ENCODE peak calls at places on chromosomes 13 and 19, in eight cellular contexts. N is HEK293T; U is cardiac fibroblast; O is activated T-cell treated with anti-CD3 and anti-CD28 coated beads, Interleukin-2, amount 50 U/mL, for 24 hours; R is naive thymus-derived CD4-positive, alpha-beta T cell; K is AG04450; P is stimulated activated CD8-positive, alpha-beta memory T cell treated with anti-CD3 and anti-CD28 coated beads, Interleukin-12 subunit alpha, Interleukin-12 subunit beta, amount 100 ng/mL, for 1 hour; T is RWPE1. G is an unnamed sample.

GRCh38 chr19:49570997-49571676 is 9.2 kb downstream of the NOSIP start:
- DNase-seq in N (peak; percentile 39), U (no peak), O (no peak), R (peak; percentile 39), K (no peak), P (no peak), T (no peak), G (no peak)

GRCh38 chr19:39109641-39110040 is 15.9 kb upstream of the PAK4 start:
- DNase-seq in N (no peak), U (no peak), O (no peak), R (no peak), K (no peak), P (no peak), T (no peak), G (no peak)

GRCh38 chr19:5665781-5666513 is 14.4 kb downstream of the MICOS13 start:
- DNase-seq in N (no peak), U (peak; percentile 75), O (no peak), R (no peak), K (peak; percentile 41), P (no peak), T (no peak), G (no peak)

GRCh38 chr13:72255908-72256307 is 388.9 kb upstream of the DACH1 start:
- DNase-seq in N (peak; percentile 84), U (peak; percentile 30), O (no peak), R (no peak), K (no peak), P (no peak), T (peak; percentile 26), G (no peak)

GRCh38 chr19:19300613-19301012 is 19.7 kb downstream of the SUGP1 start:
- DNase-seq in N (peak; percentile 5), U (no peak), O (no peak), R (no peak), K (no peak), P (no peak), T (no peak), G (no peak)

GRCh38 chr19:14059093-14059480 is 2.8 kb downstream of the PALM3 start:
- DNase-seq in N (peak; percentile 56), U (no peak), O (peak; percentile 67), R (no peak), K (no peak), P (peak; percentile 41), T (no peak), G (no peak)

GRCh38 chr13:110314516-110315245 is 7.6 kb downstream of the COL4A2 start:
- DNase-seq in N (no peak), U (no peak), O (no peak), R (no peak), K (no peak), P (no peak), T (no peak), G (no peak)

GRCh38 chr13:52809310-52809769 is 39.1 kb downstream of the PCDH8 start:
- DNase-seq in N (peak; percentile 86), U (peak; percentile 55), O (peak; percentile 43), R (no peak), K (no peak), P (no peak), T (peak; percentile 79), G (peak; percentile 15)

GRCh38 chr13:88153353-88153752 is 482.2 kb downstream of the SLITRK5 start:
- DNase-seq in N (no peak), U (no peak), O (no peak), R (no peak), K (no peak), P (no peak), T (no peak), G (no peak)

GRCh38 chr19:8004723-8005513 is 523 bp downstream of the ELAVL1 start:
- DNase-seq in N (peak; percentile 26), U (peak; percentile 40), O (peak; percentile 55), R (no peak), K (no peak), P (no peak), T (no peak), G (no peak)

GRCh38 chr19:45087531-45087930 is 5.4 kb upstream of the PPP1R37 start:
- DNase-seq in N (no peak), U (no peak), O (peak; percentile 45), R (peak; percentile 46), K (no peak), P (no peak), T (no peak), G (no peak)

GRCh38 chr19:1862424-1863307 is 713 bp downstream of the KLF16 start:
- DNase-seq in N (peak; percentile 63), U (no peak), O (peak; percentile 79), R (peak; percentile 68), K (no peak), P (no peak), T (no peak), G (no peak)

GRCh38 chr19:1278074-1278473 is 2.7 kb downstream of the FAM174C start:
- DNase-seq in N (no peak), U (no peak), O (no peak), R (no peak), K (no peak), P (no peak), T (no peak), G (no peak)

GRCh38 chr13:20127263-20127562 is 33.6 kb downstream of the GJA3 start:
- DNase-seq in N (no peak), U (no peak), O (no peak), R (no peak), K (no peak), P (no peak), T (no peak), G (no peak)

GRCh38 chr13:25446261-25446660 is 74.5 kb downstream of the ATP8A2 start:
- DNase-seq in N (no peak), U (no peak), O (no peak), R (no peak), K (no peak), P (no peak), T (no peak), G (no peak)

GRCh38 chr13:21458816-21459701 is at the start of gene ZDHHC20:
- DNase-seq in N (peak; percentile 89), U (peak; percentile 84), O (peak; percentile 97), R (peak; percentile 75), K (peak; percentile 38), P (peak; percentile 86), T (peak; percentile 91), G (no peak)

GRCh38 chr19:1577090-1577928 is 9.2 kb upstream of the MEX3D start:
- DNase-seq in N (no peak), U (no peak), O (no peak), R (no peak), K (no peak), P (no peak), T (no peak), G (no peak)

GRCh38 chr13:44523176-44524017 is 52.7 kb downstream of the TSC22D1 start:
- DNase-seq in N (no peak), U (peak; percentile 84), O (no peak), R (no peak), K (peak; percentile 32), P (no peak), T (peak; percentile 65), G (no peak)

GRCh38 chr19:14519860-14520407 is 1.7 kb upstream of the DNAJB1 start:
- DNase-seq in N (no peak), U (peak; percentile 60), O (peak; percentile 38), R (peak; percentile 25), K (no peak), P (no peak), T (no peak), G (no peak)

GRCh38 chr19:38685666-38686529 is 38.4 kb downstream of the ACTN4 start:
- DNase-seq in N (peak; percentile 59), U (peak; percentile 78), O (no peak), R (no peak), K (no peak), P (no peak), T (no peak), G (no peak)

GRCh38 chr13:44234566-44234965 is 139.1 kb upstream of the SERP2 start:
- DNase-seq in N (no peak), U (peak; percentile 42), O (no peak), R (no peak), K (no peak), P (no peak), T (no peak), G (no peak)

GRCh38 chr13:76711515-76712182 is 174.6 kb downstream of the KCTD12 start:
- DNase-seq in N (no peak), U (peak; percentile 95), O (no peak), R (no peak), K (peak; percentile 81), P (no peak), T (peak; percentile 72), G (peak; percentile 31)

GRCh38 chr13:51639171-51639570 is 54.9 kb downstream of the WDFY2 start:
- DNase-seq in N (no peak), U (no peak), O (no peak), R (no peak), K (no peak), P (no peak), T (no peak), G (no peak)

GRCh38 chr19:4456843-4457653 is 546 bp downstream of the UBXN6 start:
- DNase-seq in N (peak; percentile 77), U (peak; percentile 50), O (no peak), R (peak; percentile 45), K (no peak), P (peak; percentile 27), T (peak; percentile 73), G (peak; percentile 12)

GRCh38 chr19:35533822-35534521 is 716 bp downstream of the GAPDHS start:
- DNase-seq in N (no peak), U (peak; percentile 32), O (peak; percentile 55), R (peak; percentile 49), K (no peak), P (peak; percentile 22), T (no peak), G (no peak)

GRCh38 chr13:102914629-102914935 is 68.8 kb downstream of the ERCC5 start:
- DNase-seq in N (no peak), U (no peak), O (no peak), R (no peak), K (no peak), P (no peak), T (no peak), G (no peak)

GRCh38 chr13:41401371-41401770 is 56.0 kb upstream of the RGCC start:
- DNase-seq in N (no peak), U (no peak), O (no peak), R (no peak), K (no peak), P (no peak), T (no peak), G (no peak)

GRCh38 chr13:64314286-64314685 is 2898.6 kb upstream of the PCDH20 start:
- DNase-seq in N (no peak), U (peak; percentile 21), O (no peak), R (no peak), K (peak; percentile 4), P (no peak), T (no peak), G (no peak)

G was measured in HS-27A.